ENCODE peak calls at places on chromosome 13, in seven cellular contexts. D is stimulated activated CD8-positive, alpha-beta memory T cell treated with anti-CD3 and anti-CD28 coated beads, Interleukin-4, amount 100 ng/mL, for 24 hours; U is cardiac muscle cell; S is anterior cingulate cortex; Z is activated CD8-positive, alpha-beta memory T cell treated with anti-CD3 and anti-CD28 coated beads for 4 hours; K is NCI-H2171; E is GM03348. Q is an unnamed sample.
A peak's percentile ranks its signal among the peaks of the same experiment; 100 is the strongest.

GRCh38 chr13:57824121-57824520 is 192.6 kb downstream of the PCDH17 start:
- DNase-seq in D (no peak), U (peak; percentile 21), S (no peak), Z (no peak), K (no peak), E (no peak), Q (no peak)

GRCh38 chr13:98454389-98454881 is 122.5 kb downstream of the STK24 start:
- DNase-seq in D (no peak), U (peak; percentile 20), S (peak; percentile 49), Z (no peak), K (peak; percentile 33), E (peak; percentile 81), Q (no peak)

GRCh38 chr13:39876258-39876657 is 220.8 kb downstream of the COG6 start:
- DNase-seq in D (no peak), U (no peak), S (no peak), Z (no peak), K (no peak), E (peak; percentile 66), Q (no peak)

GRCh38 chr13:76271728-76272232 is 614.4 kb downstream of the KCTD12 start:
- DNase-seq in D (no peak), U (no peak), S (no peak), Z (no peak), K (no peak), E (no peak), Q (no peak)

GRCh38 chr13:41651413-41652068 is 194.2 kb downstream of the RGCC start:
- DNase-seq in D (no peak), U (no peak), S (no peak), Z (no peak), K (no peak), E (no peak), Q (no peak)

GRCh38 chr13:98977568-98978270 is at the start of gene DOCK9:
- DNase-seq in D (no peak), U (peak; percentile 62), S (peak; percentile 68), Z (no peak), K (no peak), E (peak; percentile 76), Q (peak; percentile 69)

GRCh38 chr13:87331178-87331577 is 340.0 kb upstream of the SLITRK5 start:
- DNase-seq in D (no peak), U (no peak), S (no peak), Z (no peak), K (no peak), E (no peak), Q (no peak)

GRCh38 chr13:46475586-46475991 is 77.4 kb upstream of the LRCH1 start:
- DNase-seq in D (no peak), U (no peak), S (no peak), Z (no peak), K (no peak), E (peak; percentile 67), Q (no peak)

GRCh38 chr13:78102121-78102677 is 183.6 kb upstream of the EDNRB start:
- DNase-seq in D (no peak), U (no peak), S (no peak), Z (no peak), K (no peak), E (peak; percentile 66), Q (peak; percentile 20)

GRCh38 chr13:80084086-80084676 is 256.7 kb downstream of the SPRY2 start:
- DNase-seq in D (no peak), U (no peak), S (no peak), Z (no peak), K (no peak), E (peak; percentile 76), Q (no peak)

GRCh38 chr13:53522034-53522433 is 493.4 kb downstream of the OLFM4 start:
- DNase-seq in D (no peak), U (no peak), S (no peak), Z (no peak), K (no peak), E (no peak), Q (no peak)

GRCh38 chr13:113764793-113765190 is 5.8 kb downstream of the TMEM255B start:
- DNase-seq in D (no peak), U (no peak), S (no peak), Z (no peak), K (no peak), E (no peak), Q (no peak)

GRCh38 chr13:27997904-27998522 is 9.5 kb upstream of the URAD start:
- DNase-seq in D (no peak), U (peak; percentile 81), S (no peak), Z (no peak), K (no peak), E (peak; percentile 43), Q (peak; percentile 59)

GRCh38 chr13:75432045-75432444 is 49.9 kb downstream of the TBC1D4 start:
- DNase-seq in D (no peak), U (no peak), S (no peak), Z (no peak), K (no peak), E (no peak), Q (no peak)

GRCh38 chr13:49620170-49620621 is 8.1 kb upstream of the ARL11 start:
- DNase-seq in D (no peak), U (no peak), S (peak; percentile 21), Z (no peak), K (no peak), E (no peak), Q (no peak)

GRCh38 chr13:110723598-110723997 is 10.1 kb downstream of the ING1 start:
- DNase-seq in D (no peak), U (no peak), S (no peak), Z (no peak), K (no peak), E (no peak), Q (no peak)

GRCh38 chr13:63305641-63306133 is 1890.0 kb upstream of the PCDH20 start:
- DNase-seq in D (no peak), U (no peak), S (no peak), Z (no peak), K (no peak), E (no peak), Q (no peak)

GRCh38 chr13:31996611-31997010 is 35.0 kb upstream of the FRY start:
- DNase-seq in D (no peak), U (no peak), S (no peak), Z (no peak), K (no peak), E (no peak), Q (no peak)

GRCh38 chr13:77325371-77325941 is 1.4 kb downstream of the MYCBP2 start:
- DNase-seq in D (no peak), U (no peak), S (no peak), Z (no peak), K (no peak), E (no peak), Q (no peak)

GRCh38 chr13:21522130-21522529 is 63.0 kb upstream of the ZDHHC20 start:
- DNase-seq in D (no peak), U (no peak), S (no peak), Z (no peak), K (no peak), E (no peak), Q (no peak)

GRCh38 chr13:114309086-114309485 is 5.2 kb upstream of the CHAMP1 start:
- DNase-seq in D (no peak), U (no peak), S (no peak), Z (no peak), K (no peak), E (no peak), Q (no peak)

GRCh38 chr13:78604782-78605611 is 1.6 kb upstream of the POU4F1 start:
- DNase-seq in D (no peak), U (no peak), S (no peak), Z (no peak), K (peak; percentile 80), E (no peak), Q (no peak)

Q was measured in colonic mucosa.